ENCODE peak calls at places on chromosome 2, in four cellular contexts. One of them, this sample, is unnamed.

GRCh38 chr2:48313036-48313877 is 216.7 kb upstream of the STON1 start:
- DNase-seq in H9: no peak
- DNase-seq in cardiac fibroblast: no peak
- DNase-seq in iPS-NIHi11: no peak
- DNase-seq in this sample: no peak

GRCh38 chr2:231673348-231673770 is 35.0 kb upstream of the PTMA start:
- DNase-seq in H9: peak; percentile 98
- DNase-seq in cardiac fibroblast: no peak
- DNase-seq in iPS-NIHi11: peak; percentile 74
- DNase-seq in this sample: peak; percentile 99

GRCh38 chr2:152594792-152595191 is 122.5 kb downstream of the PRPF40A start:
- DNase-seq in H9: no peak
- DNase-seq in cardiac fibroblast: peak; percentile 33
- DNase-seq in iPS-NIHi11: no peak
- DNase-seq in this sample: no peak

GRCh38 chr2:10186868-10187535 is 64.5 kb downstream of the RRM2 start:
- DNase-seq in H9: no peak
- DNase-seq in cardiac fibroblast: no peak
- DNase-seq in iPS-NIHi11: no peak
- DNase-seq in this sample: no peak

GRCh38 chr2:35585972-35586371 is 769.6 kb upstream of the CRIM1 start:
- DNase-seq in H9: no peak
- DNase-seq in cardiac fibroblast: no peak
- DNase-seq in iPS-NIHi11: no peak
- DNase-seq in this sample: peak; percentile 59

GRCh38 chr2:6538607-6539006 is 327.1 kb downstream of the CMPK2 start:
- DNase-seq in H9: no peak
- DNase-seq in cardiac fibroblast: no peak
- DNase-seq in iPS-NIHi11: no peak
- DNase-seq in this sample: no peak

GRCh38 chr2:62337403-62337802 is 141.5 kb downstream of the B3GNT2 start:
- DNase-seq in H9: no peak
- DNase-seq in cardiac fibroblast: no peak
- DNase-seq in iPS-NIHi11: no peak
- DNase-seq in this sample: no peak

GRCh38 chr2:221533299-221533698 is 38.8 kb downstream of the EPHA4 start:
- DNase-seq in H9: no peak
- DNase-seq in cardiac fibroblast: no peak
- DNase-seq in iPS-NIHi11: no peak
- DNase-seq in this sample: no peak

GRCh38 chr2:241951920-241952319 is 82.4 kb downstream of the RTP5 start:
- DNase-seq in H9: no peak
- DNase-seq in cardiac fibroblast: no peak
- DNase-seq in iPS-NIHi11: no peak
- DNase-seq in this sample: no peak

GRCh38 chr2:128202791-128203190 is 111.8 kb downstream of the UGGT1 start:
- DNase-seq in H9: no peak
- DNase-seq in cardiac fibroblast: no peak
- DNase-seq in iPS-NIHi11: no peak
- DNase-seq in this sample: no peak

GRCh38 chr2:72685666-72686065 is 140.2 kb downstream of the EXOC6B start:
- DNase-seq in H9: no peak
- DNase-seq in cardiac fibroblast: no peak
- DNase-seq in iPS-NIHi11: no peak
- DNase-seq in this sample: no peak

GRCh38 chr2:170020777-170021176 is 157.2 kb upstream of the MYO3B start:
- DNase-seq in H9: no peak
- DNase-seq in cardiac fibroblast: no peak
- DNase-seq in iPS-NIHi11: no peak
- DNase-seq in this sample: peak; percentile 71

GRCh38 chr2:239169311-239170048 is 231.3 kb downstream of the HDAC4 start:
- DNase-seq in H9: no peak
- DNase-seq in cardiac fibroblast: no peak
- DNase-seq in iPS-NIHi11: no peak
- DNase-seq in this sample: peak; percentile 19

GRCh38 chr2:225768741-225769140 is 369.2 kb downstream of the NYAP2 start:
- DNase-seq in H9: peak; percentile 32
- DNase-seq in cardiac fibroblast: no peak
- DNase-seq in iPS-NIHi11: no peak
- DNase-seq in this sample: peak; percentile 3

GRCh38 chr2:112805542-112805941 is 21.2 kb upstream of the IL1A start:
- DNase-seq in H9: no peak
- DNase-seq in cardiac fibroblast: no peak
- DNase-seq in iPS-NIHi11: no peak
- DNase-seq in this sample: no peak

GRCh38 chr2:220708366-220708765 is 863.7 kb downstream of the EPHA4 start:
- DNase-seq in H9: no peak
- DNase-seq in cardiac fibroblast: no peak
- DNase-seq in iPS-NIHi11: no peak
- DNase-seq in this sample: no peak

GRCh38 chr2:210667726-210668125 is 111.3 kb downstream of the CPS1 start:
- DNase-seq in H9: no peak
- DNase-seq in cardiac fibroblast: no peak
- DNase-seq in iPS-NIHi11: no peak
- DNase-seq in this sample: no peak

GRCh38 chr2:176999331-176999730 is 213.3 kb upstream of the HNRNPA3 start:
- DNase-seq in H9: no peak
- DNase-seq in cardiac fibroblast: peak; percentile 70
- DNase-seq in iPS-NIHi11: no peak
- DNase-seq in this sample: peak; percentile 4

GRCh38 chr2:233311241-233311926 is 3.8 kb downstream of the SAG start:
- DNase-seq in H9: no peak
- DNase-seq in cardiac fibroblast: no peak
- DNase-seq in iPS-NIHi11: no peak
- DNase-seq in this sample: no peak

GRCh38 chr2:88857951-88858406 is 166.5 kb downstream of the RPIA start:
- DNase-seq in H9: no peak
- DNase-seq in cardiac fibroblast: peak; percentile 68
- DNase-seq in iPS-NIHi11: peak; percentile 23
- DNase-seq in this sample: peak; percentile 66

GRCh38 chr2:240603846-240604245 is 17.3 kb downstream of the CAPN10 start:
- DNase-seq in H9: no peak
- DNase-seq in cardiac fibroblast: no peak
- DNase-seq in iPS-NIHi11: no peak
- DNase-seq in this sample: no peak

GRCh38 chr2:167675906-167676305 is 571.5 kb downstream of the STK39 start:
- DNase-seq in H9: no peak
- DNase-seq in cardiac fibroblast: no peak
- DNase-seq in iPS-NIHi11: no peak
- DNase-seq in this sample: no peak

GRCh38 chr2:80548469-80548868 is 243.9 kb upstream of the LRRTM1 start:
- DNase-seq in H9: no peak
- DNase-seq in cardiac fibroblast: no peak
- DNase-seq in iPS-NIHi11: peak; percentile 14
- DNase-seq in this sample: peak; percentile 6

GRCh38 chr2:160156665-160157064 is 43.4 kb downstream of the ITGB6 start:
- DNase-seq in H9: no peak
- DNase-seq in cardiac fibroblast: peak; percentile 96
- DNase-seq in iPS-NIHi11: no peak
- DNase-seq in this sample: no peak

GRCh38 chr2:33030326-33030725 is 83.6 kb downstream of the LTBP1 start:
- DNase-seq in H9: no peak
- DNase-seq in cardiac fibroblast: no peak
- DNase-seq in iPS-NIHi11: no peak
- DNase-seq in this sample: peak; percentile 42

GRCh38 chr2:118982039-118982438 is 40.0 kb downstream of the MARCO start:
- DNase-seq in H9: no peak
- DNase-seq in cardiac fibroblast: no peak
- DNase-seq in iPS-NIHi11: no peak
- DNase-seq in this sample: no peak

GRCh38 chr2:60831921-60832320 is 49.5 kb upstream of the REL start:
- DNase-seq in H9: no peak
- DNase-seq in cardiac fibroblast: no peak
- DNase-seq in iPS-NIHi11: no peak
- DNase-seq in this sample: no peak

GRCh38 chr2:27527182-27527581 is 30.5 kb downstream of the GCKR start:
- DNase-seq in H9: no peak
- DNase-seq in cardiac fibroblast: peak; percentile 17
- DNase-seq in iPS-NIHi11: no peak
- DNase-seq in this sample: peak; percentile 22

GRCh38 chr2:71804251-71804650 is 343.4 kb downstream of the CYP26B1 start:
- DNase-seq in H9: no peak
- DNase-seq in cardiac fibroblast: peak; percentile 23
- DNase-seq in iPS-NIHi11: no peak
- DNase-seq in this sample: peak; percentile 16

GRCh38 chr2:1514391-1515072 is 101.3 kb downstream of the TPO start:
- DNase-seq in H9: no peak
- DNase-seq in cardiac fibroblast: no peak
- DNase-seq in iPS-NIHi11: no peak
- DNase-seq in this sample: no peak

GRCh38 chr2:37916512-37917082 is 8.5 kb upstream of the RMDN2 start:
- DNase-seq in H9: no peak
- DNase-seq in cardiac fibroblast: peak; percentile 99
- DNase-seq in iPS-NIHi11: peak; percentile 15
- DNase-seq in this sample: no peak

GRCh38 chr2:172997031-172997430 is 78.6 kb upstream of the MAP3K20 start:
- DNase-seq in H9: no peak
- DNase-seq in cardiac fibroblast: peak; percentile 28
- DNase-seq in iPS-NIHi11: no peak
- DNase-seq in this sample: no peak

This sample was measured in mesendoderm.